ENCODE peak calls at places on chromosomes 3 and 15, in four cellular contexts. I, R, S and W are unnamed samples.
A peak's percentile ranks its signal among the peaks of the same experiment; 100 is the strongest.

GRCh38 chr3:122395582-122395981 is 11.6 kb downstream of the FAM162A start:
- DNase-seq in S (no peak), I (no peak), R (no peak), W (no peak)

GRCh38 chr15:94236638-94237037 is 5.3 kb downstream of the MCTP2 start:
- DNase-seq in R (no peak), I (no peak), S (no peak), W (no peak)

GRCh38 chr3:156795890-156796451 is 30.2 kb upstream of the LEKR1 start:
- DNase-seq in I (no peak), R (no peak), S (no peak), W (no peak)

GRCh38 chr3:125300416-125300815 is 74.7 kb downstream of the ZNF148 start:
- DNase-seq in I (no peak), R (no peak), S (no peak), W (peak; percentile 36)

GRCh38 chr15:80999623-81000036 is 1.1 kb upstream of the TLNRD1 start:
- DNase-seq in R (peak; percentile 26), S (no peak), I (peak; percentile 51), W (no peak)

GRCh38 chr15:91318976-91319714 is 219.1 kb downstream of the SV2B start:
- DNase-seq in S (no peak), I (no peak), R (no peak), W (no peak)

GRCh38 chr15:42151736-42152135 is 4.7 kb downstream of the PLA2G4F start:
- DNase-seq in I (no peak), R (no peak), S (no peak), W (no peak)

GRCh38 chr3:2097641-2098191 is 950 bp upstream of the CNTN4 start:
- DNase-seq in I (no peak), R (no peak), S (no peak), W (no peak)

GRCh38 chr15:55526559-55527036 is 18.6 kb upstream of the DNAAF4 start:
- DNase-seq in R (no peak), I (no peak), S (no peak), W (peak; percentile 14)

GRCh38 chr3:196127308-196128040 is 45.6 kb upstream of the TFRC start:
- DNase-seq in R (peak; percentile 15), S (no peak), I (no peak), W (no peak)

GRCh38 chr3:112653881-112654300 is 12.9 kb upstream of the CCDC80 start:
- DNase-seq in I (no peak), R (no peak), S (no peak), W (peak; percentile 95)

GRCh38 chr3:169246158-169246557 is 417.4 kb downstream of the MECOM start:
- DNase-seq in I (no peak), S (no peak), R (no peak), W (no peak)

GRCh38 chr3:186060222-186060621 is 48.7 kb downstream of the ETV5 start:
- DNase-seq in I (no peak), S (no peak), R (peak; percentile 2), W (no peak)

GRCh38 chr3:179555604-179556003 is 7.1 kb upstream of the ACTL6A start:
- DNase-seq in S (no peak), I (no peak), R (no peak), W (no peak)

GRCh38 chr15:32729700-32730099 is 11.9 kb downstream of the GREM1 start:
- DNase-seq in S (no peak), I (no peak), R (no peak), W (no peak)

GRCh38 chr3:18425641-18426403 is 683 bp upstream of the SATB1 start:
- DNase-seq in I (peak; percentile 64), R (peak; percentile 44), S (peak; percentile 73), W (no peak)

GRCh38 chr3:30607032-30607833 is 832 bp downstream of the TGFBR2 start:
- DNase-seq in I (peak; percentile 57), S (peak; percentile 42), R (peak; percentile 59), W (no peak)

GRCh38 chr15:51186121-51186795 is 91.6 kb upstream of the TNFAIP8L3 start:
- DNase-seq in S (no peak), I (no peak), R (no peak), W (no peak)